ENCODE peak calls at places on chromosomes 2 and 18, in four cellular contexts. C, B, N and Z are unnamed samples.

GRCh38 chr18:69580107-69580506 is 179.4 kb downstream of the DOK6 start:
- DNase-seq in B (no peak), N (no peak), C (peak; percentile 40), Z (no peak)

GRCh38 chr2:115299207-115299606 is 856.8 kb downstream of the DPP10 start:
- DNase-seq in B (no peak), C (no peak), N (no peak), Z (no peak)

GRCh38 chr2:215874418-215874817 is 138.9 kb downstream of the MREG start:
- DNase-seq in B (peak; percentile 17), N (no peak), C (no peak), Z (no peak)

GRCh38 chr2:203949228-203949627 is 12.7 kb downstream of the ICOS start:
- DNase-seq in N (no peak), C (no peak), B (no peak), Z (no peak)

GRCh38 chr2:32008811-32009478 is 1.9 kb downstream of the MEMO1 start:
- DNase-seq in N (no peak), B (peak; percentile 48), C (no peak), Z (peak; percentile 17)

GRCh38 chr18:73979742-73980141 is 167.9 kb downstream of the FBXO15 start:
- DNase-seq in N (no peak), C (no peak), B (peak; percentile 70), Z (peak; percentile 49)

GRCh38 chr2:144201868-144202468 is 318.0 kb downstream of the ZEB2 start:
- DNase-seq in B (peak; percentile 39), N (no peak), C (peak; percentile 37), Z (no peak)

GRCh38 chr18:26429535-26429934 is 118.8 kb downstream of the KCTD1 start:
- DNase-seq in B (peak; percentile 83), C (peak; percentile 91), N (no peak), Z (no peak)

GRCh38 chr2:16021611-16022363 is 81.4 kb downstream of the MYCN start:
- DNase-seq in B (no peak), N (no peak), C (no peak), Z (no peak)

GRCh38 chr2:221478106-221478863 is 93.8 kb downstream of the EPHA4 start:
- DNase-seq in C (peak; percentile 25), B (no peak), N (no peak), Z (peak; percentile 15)

GRCh38 chr2:189613650-189614420 is 33.2 kb upstream of the SLC40A1 start:
- DNase-seq in C (peak; percentile 16), B (peak; percentile 61), N (no peak), Z (no peak)

GRCh38 chr18:49645836-49646235 is 84.0 kb downstream of the LIPG start:
- DNase-seq in B (no peak), N (no peak), C (peak; percentile 80), Z (no peak)

GRCh38 chr2:10426726-10427567 is 21.2 kb downstream of the ODC1 start:
- DNase-seq in C (no peak), B (no peak), N (no peak), Z (no peak)

GRCh38 chr2:60641866-60642788 is 88.7 kb upstream of the BCL11A start:
- DNase-seq in N (no peak), C (peak; percentile 51), B (peak; percentile 31), Z (peak; percentile 20)

GRCh38 chr2:159015174-159015573 is 46.7 kb downstream of the TANC1 start:
- DNase-seq in B (no peak), N (no peak), C (no peak), Z (no peak)

GRCh38 chr18:76490701-76491171 is 4.3 kb downstream of the ZNF516 start:
- DNase-seq in B (no peak), N (no peak), C (peak; percentile 46), Z (peak; percentile 66)

GRCh38 chr2:68414862-68415261 is 49.8 kb downstream of the PLEK start:
- DNase-seq in N (no peak), B (no peak), C (no peak), Z (no peak)

GRCh38 chr2:109375656-109376055 is 238.1 kb downstream of the SEPTIN10 start:
- DNase-seq in C (no peak), N (no peak), B (no peak), Z (no peak)

GRCh38 chr2:126657636-126658315 is 1.8 kb downstream of the GYPC start:
- DNase-seq in C (peak; percentile 92), B (peak; percentile 97), N (peak; percentile 18), Z (no peak)

GRCh38 chr2:234881413-234882241 is 70.2 kb upstream of the SH3BP4 start:
- DNase-seq in C (peak; percentile 94), N (peak; percentile 89), B (peak; percentile 60), Z (peak; percentile 91)

GRCh38 chr2:188969236-188970032 is 4.7 kb upstream of the COL3A1 start:
- DNase-seq in B (peak; percentile 63), N (no peak), C (peak; percentile 35), Z (no peak)

GRCh38 chr2:101277111-101277510 is 24.4 kb downstream of the CNOT11 start:
- DNase-seq in N (no peak), C (no peak), B (peak; percentile 9), Z (no peak)

GRCh38 chr2:236021497-236022057 is 146.6 kb downstream of the GBX2 start:
- DNase-seq in C (no peak), N (no peak), B (no peak), Z (no peak)

GRCh38 chr2:9057939-9058761 is 54.7 kb upstream of the MBOAT2 start:
- DNase-seq in B (peak; percentile 74), C (no peak), N (no peak), Z (no peak)

GRCh38 chr2:100446696-100447095 is 23.6 kb upstream of the NMS start:
- DNase-seq in C (no peak), B (no peak), N (no peak), Z (no peak)